ENCODE peak calls at places on chromosomes 3 and 15, in four cellular contexts. V is RWPE2, I is AG04450, M is body of pancreas. Y is an unnamed sample.

GRCh38 chr3:177973241-177973840 is 562.9 kb upstream of the KCNMB2 start:
- DNase-seq in V (no peak), I (no peak), M (no peak), Y (no peak)

GRCh38 chr15:36507458-36507857 is 72.0 kb upstream of the CDIN1 start:
- DNase-seq in V (no peak), I (no peak), M (no peak), Y (no peak)

GRCh38 chr3:103991461-103992115 is 1375.1 kb upstream of the ALCAM start:
- DNase-seq in V (no peak), I (no peak), M (no peak), Y (no peak)

GRCh38 chr3:9503283-9503682 is 50.3 kb downstream of the LHFPL4 start:
- DNase-seq in V (no peak), I (peak; percentile 20), M (peak; percentile 66), Y (peak; percentile 39)

GRCh38 chr3:27666708-27667107 is 55.4 kb downstream of the EOMES start:
- DNase-seq in V (no peak), I (peak; percentile 59), M (peak; percentile 78), Y (peak; percentile 43)

GRCh38 chr3:16066975-16067374 is 107.5 kb upstream of the GALNT15 start:
- DNase-seq in V (no peak), I (no peak), M (no peak), Y (no peak)

GRCh38 chr15:31216210-31216911 is 110.3 kb upstream of the KLF13 start:
- DNase-seq in V (peak; percentile 91), I (no peak), M (peak; percentile 86), Y (peak; percentile 67)

GRCh38 chr3:13495921-13496723 is 16.0 kb downstream of the HDAC11 start:
- DNase-seq in V (peak; percentile 31), I (peak; percentile 69), M (peak; percentile 87), Y (peak; percentile 76)

GRCh38 chr15:43009206-43009605 is 88.6 kb upstream of the TTBK2 start:
- DNase-seq in V (peak; percentile 59), I (no peak), M (no peak), Y (no peak)

GRCh38 chr3:79973917-79974595 is 206.3 kb upstream of the ROBO1 start:
- DNase-seq in V (no peak), I (no peak), M (no peak), Y (no peak)

GRCh38 chr15:64151727-64152506 is at the start of gene SNX22:
- DNase-seq in V (no peak), I (no peak), M (peak; percentile 45), Y (no peak)

GRCh38 chr3:44077267-44077666 is 164.4 kb upstream of the TOPAZ1 start:
- DNase-seq in V (no peak), I (no peak), M (no peak), Y (no peak)
- TF ChIP-seq CTCF in V (peak; percentile 10), I (no peak), M (no peak), Y (no peak)

GRCh38 chr3:159672728-159673471 is 315.7 kb upstream of the IL12A start:
- DNase-seq in V (no peak), I (no peak), M (no peak), Y (no peak)
- TF ChIP-seq CTCF in V (peak; percentile 5), I (peak; percentile 18), M (no peak), Y (no peak)

GRCh38 chr15:40443255-40443654 is 2.5 kb downstream of the BAHD1 start:
- DNase-seq in V (no peak), I (no peak), M (no peak), Y (no peak)

GRCh38 chr15:40440300-40441011 is at the start of gene BAHD1:
- DNase-seq in V (peak; percentile 99), I (peak; percentile 79), M (peak; percentile 97), Y (peak; percentile 95)

GRCh38 chr15:40441736-40442531 is 1.2 kb downstream of the BAHD1 start:
- DNase-seq in V (peak; percentile 72), I (no peak), M (peak; percentile 19), Y (no peak)

GRCh38 chr15:40439461-40440299 is 1.1 kb upstream of the BAHD1 start:
- DNase-seq in V (peak; percentile 78), I (no peak), M (peak; percentile 65), Y (no peak)

GRCh38 chr15:40441012-40441735 is 421 bp downstream of the BAHD1 start:
- DNase-seq in V (peak; percentile 70), I (no peak), M (no peak), Y (no peak)
- TF ChIP-seq CTCF in V (peak; percentile 61), I (no peak), M (no peak), Y (peak; percentile 13)

DNA sequence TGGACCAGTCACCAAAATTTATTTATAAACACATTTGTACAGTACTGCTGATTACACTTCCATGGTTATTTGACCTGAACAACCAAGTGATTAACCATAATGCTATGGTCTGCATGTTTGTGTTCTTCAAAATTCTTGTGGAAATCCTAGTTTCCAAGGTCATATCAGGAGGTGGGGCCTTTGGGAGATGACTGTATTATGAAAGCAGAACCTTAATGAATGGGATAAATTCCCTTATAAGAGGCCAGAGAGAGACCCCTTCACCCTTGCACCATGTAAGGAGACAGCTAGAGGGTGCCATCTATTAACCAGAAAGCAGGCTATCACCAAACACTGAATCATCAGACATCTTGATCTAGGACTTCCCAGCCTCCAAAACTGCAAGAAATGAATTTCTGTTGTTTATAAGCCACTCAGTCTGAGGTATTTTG is 1.9 kb downstream of the SCAPER start:
- DNase-seq in V (no peak), I (peak; percentile 26), M (no peak), Y (no peak)
- TF ChIP-seq CTCF in V (peak; percentile 74), I (peak; percentile 40), M (no peak), Y (peak; percentile 26)

DNA sequence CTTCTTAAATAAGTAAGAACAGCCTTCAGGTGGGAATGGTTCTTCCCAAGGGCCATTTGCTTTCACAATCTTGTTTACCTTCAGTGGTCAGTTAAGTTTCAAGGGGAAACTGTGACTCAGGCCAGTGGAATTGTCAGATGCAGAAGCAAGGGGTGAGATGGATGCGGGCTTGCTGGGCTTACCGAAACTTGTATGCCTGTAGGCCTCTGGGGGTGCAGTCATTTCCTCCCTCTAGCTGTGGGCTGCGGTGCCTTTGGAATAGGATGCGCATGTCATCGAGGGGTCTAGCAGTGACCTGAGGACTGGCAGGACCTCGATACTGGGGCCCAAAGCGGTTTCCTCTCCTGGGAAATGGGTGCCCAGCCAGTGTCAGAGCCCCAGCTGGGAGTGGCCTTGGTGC is 121.6 kb downstream of the EEFSEC start:
- DNase-seq in V (peak; percentile 83), I (peak; percentile 82), M (no peak), Y (no peak)
- TF ChIP-seq CTCF in V (no peak), I (peak; percentile 37), M (no peak), Y (no peak)

GRCh38 chr15:91853501-91853967 is at the start of gene SLCO3A1:
- DNase-seq in V (peak; percentile 81), I (no peak), M (peak; percentile 73), Y (peak; percentile 37)
- TF ChIP-seq CTCF in V (peak; percentile 93), I (no peak), M (no peak), Y (no peak)

GRCh38 chr15:74842581-74843444 is at the start of gene ULK3:
- DNase-seq in V (peak; percentile 93), I (peak; percentile 47), M (peak; percentile 92), Y (peak; percentile 88)
- TF ChIP-seq CTCF in V (peak; percentile 99), I (peak; percentile 48), M (peak; percentile 55), Y (peak; percentile 96)

GRCh38 chr3:97720417-97720816 is 44.1 kb upstream of the ARL6 start:
- DNase-seq in V (no peak), I (no peak), M (no peak), Y (peak; percentile 30)

GRCh38 chr3:97721446-97721845 is 43.1 kb upstream of the ARL6 start:
- DNase-seq in V (no peak), I (no peak), M (no peak), Y (no peak)

GRCh38 chr3:97713634-97714033 is 50.9 kb upstream of the ARL6 start:
- DNase-seq in V (no peak), I (no peak), M (no peak), Y (no peak)

GRCh38 chr3:97719156-97719821 is 45.3 kb upstream of the ARL6 start:
- DNase-seq in V (no peak), I (peak; percentile 34), M (peak; percentile 70), Y (peak; percentile 11)
- TF ChIP-seq CTCF in V (peak; percentile 91), I (peak; percentile 98), M (peak; percentile 93), Y (peak; percentile 86)